ENCODE peak calls at places on chromosomes 6 and 20, in nine cellular contexts. F is B cell, Z is brain microvascular endothelial cell, L is HFFc6, U is heart left ventricle, C is stomach, B is progenitor cell of endocrine pancreas, P is GM13977, Q is pancreas. S is an unnamed sample.

GRCh38 chr6:155782320-155782730 is 326.7 kb upstream of the NOX3 start:
- DNase-seq in F (no peak), Z (peak; percentile 91), L (peak; percentile 94), U (no peak), C (peak; percentile 25), B (no peak), P (no peak), Q (no peak), S (no peak)

GRCh38 chr20:49165611-49166010 is 22.5 kb downstream of the STAU1 start:
- DNase-seq in F (no peak), Z (no peak), L (no peak), U (no peak), C (no peak), B (no peak), P (no peak), Q (no peak), S (peak; percentile 57)

GRCh38 chr6:38528196-38528965 is 111.3 kb downstream of the BTBD9 start:
- DNase-seq in F (no peak), Z (no peak), L (no peak), U (no peak), C (no peak), B (no peak), P (no peak), Q (no peak), S (no peak)

GRCh38 chr6:44049989-44050871 is 77.0 kb downstream of the MRPL14 start:
- DNase-seq in F (no peak), Z (no peak), L (no peak), U (peak; percentile 26), C (no peak), B (no peak), P (no peak), Q (no peak), S (no peak)

GRCh38 chr6:76481101-76481500 is 408.6 kb upstream of the IMPG1 start:
- DNase-seq in F (no peak), Z (no peak), L (no peak), U (no peak), C (no peak), B (no peak), P (no peak), Q (no peak), S (no peak)

GRCh38 chr6:43143235-43144124 is 27.6 kb upstream of the SRF start:
- DNase-seq in F (peak; percentile 57), Z (peak; percentile 80), L (peak; percentile 88), U (peak; percentile 90), C (peak; percentile 90), B (peak; percentile 88), P (peak; percentile 92), Q (peak; percentile 90), S (peak; percentile 94)

GRCh38 chr20:32316667-32317066 is 39.2 kb downstream of the KIF3B start:
- DNase-seq in F (no peak), Z (peak; percentile 5), L (peak; percentile 25), U (no peak), C (no peak), B (no peak), P (no peak), Q (peak; percentile 81), S (no peak)

GRCh38 chr6:144723431-144723830 is 438.3 kb downstream of the UTRN start:
- DNase-seq in F (no peak), Z (no peak), L (no peak), U (no peak), C (no peak), B (no peak), P (no peak), Q (no peak), S (no peak)

GRCh38 chr6:5098501-5099270 is 13.5 kb downstream of the PPP1R3G start:
- DNase-seq in F (no peak), Z (no peak), L (no peak), U (no peak), C (no peak), B (no peak), P (no peak), Q (no peak), S (no peak)

GRCh38 chr6:89122625-89123024 is 4.8 kb upstream of the SRSF12 start:
- DNase-seq in F (no peak), Z (no peak), L (peak; percentile 28), U (no peak), C (no peak), B (no peak), P (peak; percentile 59), Q (no peak), S (peak; percentile 48)

GRCh38 chr20:36153754-36154695 is 515 bp upstream of the EPB41L1 start:
- DNase-seq in F (no peak), Z (peak; percentile 51), L (peak; percentile 54), U (peak; percentile 92), C (peak; percentile 91), B (peak; percentile 59), P (peak; percentile 73), Q (peak; percentile 86), S (peak; percentile 59)

GRCh38 chr20:61936701-61937131 is 129.0 kb downstream of the TAF4 start:
- DNase-seq in F (no peak), Z (no peak), L (no peak), U (peak; percentile 18), C (no peak), B (no peak), P (no peak), Q (no peak), S (no peak)

GRCh38 chr6:114634016-114634415 is 291.2 kb upstream of the HS3ST5 start:
- DNase-seq in F (no peak), Z (no peak), L (no peak), U (no peak), C (no peak), B (no peak), P (no peak), Q (no peak), S (no peak)

GRCh38 chr20:38732981-38733380 is 8.7 kb downstream of the SLC32A1 start:
- DNase-seq in F (no peak), Z (no peak), L (no peak), U (no peak), C (no peak), B (no peak), P (no peak), Q (no peak), S (no peak)

GRCh38 chr20:63955846-63956663 is at the start of gene UCKL1:
- DNase-seq in F (peak; percentile 92), Z (peak; percentile 79), L (peak; percentile 83), U (peak; percentile 95), C (peak; percentile 94), B (peak; percentile 84), P (peak; percentile 96), Q (peak; percentile 95), S (peak; percentile 92)
- TF ChIP-seq CTCF in F (no peak), Z (no peak), L (peak; percentile 53), U (no peak), C (no peak), B (peak; percentile 5), P (no peak), Q (no peak), S (no peak)

DNA sequence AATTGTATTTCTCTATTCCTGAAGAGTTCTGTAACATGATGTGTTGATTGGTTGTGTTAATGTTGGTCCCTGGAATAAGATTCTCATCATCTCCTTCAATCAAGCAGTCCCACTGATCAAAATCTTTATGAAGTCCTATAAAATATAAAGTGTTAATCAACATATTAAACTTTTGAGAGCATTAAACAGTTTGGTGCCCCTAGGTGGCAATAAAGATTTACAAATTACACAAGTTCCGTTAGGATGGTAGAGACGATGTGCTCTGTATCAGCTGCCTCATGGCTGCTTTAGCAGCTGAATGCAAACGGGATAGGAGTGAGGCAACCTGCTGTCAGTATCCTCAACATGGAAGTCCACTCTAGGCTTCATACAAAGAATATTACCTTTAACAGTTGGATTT is 16.9 kb downstream of the TDRD6 start:
- DNase-seq in F (no peak), Z (peak; percentile 8), L (no peak), U (no peak), C (no peak), B (no peak), P (no peak), Q (no peak), S (no peak)
- TF ChIP-seq CTCF in F (no peak), Z (no peak), L (no peak), U (peak; percentile 17), C (no peak), B (no peak), P (no peak), Q (no peak), S (no peak)

GRCh38 chr6:160263214-160263939 is 4.8 kb upstream of the SLC22A2 start:
- DNase-seq in F (no peak), Z (no peak), L (no peak), U (no peak), C (no peak), B (no peak), P (no peak), Q (no peak), S (no peak)

GRCh38 chr6:160260283-160261119 is 1.9 kb upstream of the SLC22A2 start:
- DNase-seq in F (no peak), Z (no peak), L (no peak), U (no peak), C (no peak), B (no peak), P (no peak), Q (no peak), S (no peak)

GRCh38 chr6:160264213-160264612 is 5.6 kb upstream of the SLC22A2 start:
- DNase-seq in F (no peak), Z (no peak), L (no peak), U (no peak), C (no peak), B (no peak), P (no peak), Q (no peak), S (no peak)

GRCh38 chr6:160261120-160261450 is 2.5 kb upstream of the SLC22A2 start:
- DNase-seq in F (no peak), Z (no peak), L (no peak), U (no peak), C (no peak), B (no peak), P (no peak), Q (no peak), S (no peak)

DNA sequence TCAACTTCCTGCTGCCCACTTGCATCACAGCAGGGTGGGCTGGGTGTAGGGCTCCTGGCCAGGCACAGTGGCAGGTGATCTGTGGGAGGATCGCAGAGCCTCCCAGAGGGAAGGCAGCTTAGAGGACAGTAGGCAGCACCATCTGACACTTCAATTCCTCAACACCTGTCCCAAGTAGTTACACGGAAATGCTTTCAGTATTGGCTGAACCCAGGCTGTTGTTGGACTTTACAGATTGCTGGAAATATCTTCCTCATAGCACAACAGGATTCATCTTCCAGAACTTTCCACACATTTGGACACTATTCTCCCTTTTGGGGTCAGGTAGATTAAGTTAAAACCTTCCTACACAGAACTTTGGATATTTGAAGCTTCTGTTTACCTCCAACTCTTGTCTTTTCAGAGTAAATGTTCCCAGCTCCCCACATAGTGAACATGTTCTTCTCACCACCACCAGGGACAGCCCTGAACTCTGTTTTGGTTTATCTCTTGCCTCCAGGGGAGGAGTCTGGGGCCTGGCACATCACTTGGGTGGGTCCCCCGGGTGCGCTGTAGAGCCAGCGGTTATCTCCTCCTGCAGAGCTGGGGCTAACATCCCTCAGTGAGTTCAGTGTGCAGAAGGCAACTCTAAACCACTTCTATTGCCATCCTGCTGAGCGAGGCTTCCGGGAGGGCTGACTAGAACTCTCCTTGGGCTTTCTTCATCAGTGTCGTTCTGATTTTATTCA is 3.5 kb upstream of the SLC22A2 start:
- DNase-seq in F (no peak), Z (no peak), L (no peak), U (no peak), C (no peak), B (no peak), P (no peak), Q (no peak), S (no peak)
- TF ChIP-seq CTCF in F (no peak), Z (no peak), L (no peak), U (no peak), C (no peak), B (peak; percentile 31), P (no peak), Q (no peak), S (no peak)

GRCh38 chr6:33812669-33813068 is 8.9 kb upstream of the MLN start:
- DNase-seq in F (no peak), Z (peak; percentile 20), L (peak; percentile 35), U (peak; percentile 42), C (peak; percentile 35), B (peak; percentile 80), P (peak; percentile 69), Q (peak; percentile 46), S (peak; percentile 65)
- TF ChIP-seq CTCF in F (no peak), Z (peak; percentile 73), L (peak; percentile 37), U (no peak), C (no peak), B (peak; percentile 52), P (no peak), Q (no peak), S (no peak)